ENCODE peak calls at places on chromosomes 2 and 18, in six cellular contexts. D is stimulated activated CD8-positive, alpha-beta memory T cell treated with anti-CD3 and anti-CD28 coated beads, Interleukin-7, amount 100 ng/mL, for 24 hours; S is fibroblast of pulmonary artery; F is D341Med; C is A549; P is B cell. M is an unnamed sample.

GRCh38 chr2:30910686-30911085 is 103.4 kb upstream of the CAPN13 start:
- DNase-seq in D (no peak), S (no peak), F (no peak), C (no peak), P (no peak), M (no peak)

GRCh38 chr2:173451137-173451536 is 96.5 kb downstream of the CDCA7 start:
- DNase-seq in D (no peak), S (no peak), F (no peak), C (no peak), P (no peak), M (no peak)

GRCh38 chr2:143615617-143616016 is 486.4 kb downstream of the ARHGAP15 start:
- DNase-seq in D (no peak), S (peak), F (no peak), C (no peak), P (no peak), M (no peak)

GRCh38 chr2:190343500-190344274 is at the start of gene INPP1:
- DNase-seq in D (no peak), S (peak), F (peak), C (peak), P (peak), M (no peak)

GRCh38 chr18:77065221-77065981 is 67.2 kb downstream of the MBP start:
- DNase-seq in D (no peak), S (peak), F (no peak), C (peak), P (no peak), M (no peak)

GRCh38 chr2:69645026-69645425 is 1.5 kb upstream of the AAK1 start:
- DNase-seq in D (no peak), S (no peak), F (no peak), C (no peak), P (no peak), M (no peak)

GRCh38 chr2:172281648-172282576 is 145.5 kb upstream of the ITGA6 start:
- DNase-seq in D (no peak), S (peak), F (no peak), C (no peak), P (no peak), M (no peak)

GRCh38 chr2:164910091-164910899 is 45.0 kb downstream of the SLC38A11 start:
- DNase-seq in D (no peak), S (peak), F (peak), C (no peak), P (no peak), M (no peak)

GRCh38 chr2:191845248-191845715 is 1.6 kb downstream of the CAVIN2 start:
- DNase-seq in D (no peak), S (peak), F (peak), C (no peak), P (no peak), M (no peak)

GRCh38 chr2:98897746-98898145 is 38.3 kb downstream of the CRACDL start:
- DNase-seq in D (no peak), S (no peak), F (peak), C (no peak), P (no peak), M (no peak)

GRCh38 chr2:5373200-5373599 is 319.0 kb upstream of the SOX11 start:
- DNase-seq in D (no peak), S (no peak), F (peak), C (no peak), P (no peak), M (no peak)

GRCh38 chr2:144510206-144510991 is 9.5 kb downstream of the ZEB2 start:
- DNase-seq in D (no peak), S (peak), F (no peak), C (no peak), P (no peak), M (no peak)

GRCh38 chr2:225691711-225692110 is 292.2 kb downstream of the NYAP2 start:
- DNase-seq in D (no peak), S (no peak), F (no peak), C (no peak), P (no peak), M (no peak)

GRCh38 chr2:241815477-241816430 is 6.8 kb downstream of the NEU4 start:
- DNase-seq in D (no peak), S (no peak), F (peak), C (no peak), P (peak), M (no peak)

GRCh38 chr18:68733693-68734092 is 18.8 kb upstream of the TMX3 start:
- DNase-seq in D (no peak), S (no peak), F (no peak), C (no peak), P (no peak), M (no peak)

GRCh38 chr2:30721668-30722647 is 85.3 kb downstream of the CAPN13 start:
- DNase-seq in D (no peak), S (no peak), F (peak), C (no peak), P (no peak), M (no peak)

M was measured in glomerular endothelial cell.